ENCODE peak calls at places on chromosomes 3 and 15, in nine cellular contexts. One of them, this sample, is unnamed.

GRCh38 chr3:181859518-181859917 is 147.8 kb downstream of the SOX2 start:
- DNase-seq in BJ: no peak
- DNase-seq in activated naive CD4-positive, alpha-beta T cell treated with anti-CD3 and anti-CD28 coated beads, Interleukin-2, amount 10 ng/mL, durations not matched to agents 7 days and 5 days: no peak
- DNase-seq in amniotic stem cell: no peak
- DNase-seq in cardiac fibroblast: no peak
- DNase-seq in NT2/D1: peak; percentile 77
- DNase-seq in A172: no peak
- DNase-seq in heart right ventricle: no peak
- DNase-seq in HT-29: no peak
- DNase-seq in this sample: no peak

GRCh38 chr3:14780927-14781507 is 37.7 kb upstream of the FGD5 start:
- DNase-seq in HT-29: peak; percentile 51
- DNase-seq in activated naive CD4-positive, alpha-beta T cell treated with anti-CD3 and anti-CD28 coated beads, Interleukin-2, amount 10 ng/mL, durations not matched to agents 7 days and 5 days: peak; percentile 62
- DNase-seq in BJ: no peak
- DNase-seq in amniotic stem cell: no peak
- DNase-seq in heart right ventricle: peak; percentile 61
- DNase-seq in NT2/D1: peak; percentile 83
- DNase-seq in A172: peak; percentile 54
- DNase-seq in cardiac fibroblast: peak; percentile 76
- DNase-seq in this sample: no peak

GRCh38 chr3:53223025-53223424 is 32.8 kb downstream of the TKT start:
- DNase-seq in A172: no peak
- DNase-seq in amniotic stem cell: no peak
- DNase-seq in heart right ventricle: no peak
- DNase-seq in HT-29: no peak
- DNase-seq in NT2/D1: no peak
- DNase-seq in BJ: no peak
- DNase-seq in activated naive CD4-positive, alpha-beta T cell treated with anti-CD3 and anti-CD28 coated beads, Interleukin-2, amount 10 ng/mL, durations not matched to agents 7 days and 5 days: no peak
- DNase-seq in cardiac fibroblast: no peak
- DNase-seq in this sample: no peak

GRCh38 chr3:110697961-110698360 is 373.7 kb upstream of the NECTIN3 start:
- DNase-seq in NT2/D1: no peak
- DNase-seq in HT-29: no peak
- DNase-seq in amniotic stem cell: no peak
- DNase-seq in BJ: peak; percentile 9
- DNase-seq in heart right ventricle: no peak
- DNase-seq in cardiac fibroblast: peak; percentile 69
- DNase-seq in activated naive CD4-positive, alpha-beta T cell treated with anti-CD3 and anti-CD28 coated beads, Interleukin-2, amount 10 ng/mL, durations not matched to agents 7 days and 5 days: no peak
- DNase-seq in A172: no peak
- DNase-seq in this sample: no peak

GRCh38 chr15:69380100-69380725 is 33.9 kb upstream of the KIF23 start:
- DNase-seq in HT-29: no peak
- DNase-seq in activated naive CD4-positive, alpha-beta T cell treated with anti-CD3 and anti-CD28 coated beads, Interleukin-2, amount 10 ng/mL, durations not matched to agents 7 days and 5 days: no peak
- DNase-seq in A172: peak; percentile 12
- DNase-seq in cardiac fibroblast: peak; percentile 32
- DNase-seq in amniotic stem cell: no peak
- DNase-seq in BJ: no peak
- DNase-seq in heart right ventricle: no peak
- DNase-seq in NT2/D1: peak; percentile 32
- DNase-seq in this sample: no peak

GRCh38 chr15:44328135-44328534 is 39.6 kb downstream of the GOLM2 start:
- DNase-seq in BJ: no peak
- DNase-seq in NT2/D1: no peak
- DNase-seq in cardiac fibroblast: no peak
- DNase-seq in amniotic stem cell: no peak
- DNase-seq in HT-29: no peak
- DNase-seq in activated naive CD4-positive, alpha-beta T cell treated with anti-CD3 and anti-CD28 coated beads, Interleukin-2, amount 10 ng/mL, durations not matched to agents 7 days and 5 days: no peak
- DNase-seq in A172: no peak
- DNase-seq in heart right ventricle: no peak
- DNase-seq in this sample: no peak

GRCh38 chr3:99534951-99535704 is 103.3 kb upstream of the COL8A1 start:
- DNase-seq in A172: peak; percentile 26
- DNase-seq in heart right ventricle: no peak
- DNase-seq in HT-29: no peak
- DNase-seq in activated naive CD4-positive, alpha-beta T cell treated with anti-CD3 and anti-CD28 coated beads, Interleukin-2, amount 10 ng/mL, durations not matched to agents 7 days and 5 days: no peak
- DNase-seq in amniotic stem cell: peak; percentile 49
- DNase-seq in cardiac fibroblast: peak; percentile 71
- DNase-seq in BJ: no peak
- DNase-seq in NT2/D1: no peak
- DNase-seq in this sample: no peak

GRCh38 chr3:129605593-129606521 is 619 bp downstream of the PLXND1 start:
- DNase-seq in amniotic stem cell: no peak
- DNase-seq in NT2/D1: no peak
- DNase-seq in BJ: no peak
- DNase-seq in A172: peak; percentile 63
- DNase-seq in activated naive CD4-positive, alpha-beta T cell treated with anti-CD3 and anti-CD28 coated beads, Interleukin-2, amount 10 ng/mL, durations not matched to agents 7 days and 5 days: peak; percentile 58
- DNase-seq in HT-29: peak; percentile 36
- DNase-seq in cardiac fibroblast: peak; percentile 60
- DNase-seq in heart right ventricle: peak; percentile 66
- DNase-seq in this sample: peak; percentile 39

GRCh38 chr3:23494967-23495366 is 291.8 kb downstream of the UBE2E2 start:
- DNase-seq in amniotic stem cell: no peak
- DNase-seq in NT2/D1: no peak
- DNase-seq in activated naive CD4-positive, alpha-beta T cell treated with anti-CD3 and anti-CD28 coated beads, Interleukin-2, amount 10 ng/mL, durations not matched to agents 7 days and 5 days: no peak
- DNase-seq in heart right ventricle: no peak
- DNase-seq in BJ: no peak
- DNase-seq in A172: no peak
- DNase-seq in HT-29: no peak
- DNase-seq in cardiac fibroblast: no peak
- DNase-seq in this sample: no peak

GRCh38 chr3:143847787-143848631 is at the start of gene SLC9A9:
- DNase-seq in heart right ventricle: peak; percentile 10
- DNase-seq in amniotic stem cell: peak; percentile 37
- DNase-seq in A172: peak; percentile 66
- DNase-seq in BJ: peak; percentile 51
- DNase-seq in HT-29: no peak
- DNase-seq in NT2/D1: peak; percentile 8
- DNase-seq in activated naive CD4-positive, alpha-beta T cell treated with anti-CD3 and anti-CD28 coated beads, Interleukin-2, amount 10 ng/mL, durations not matched to agents 7 days and 5 days: peak; percentile 53
- DNase-seq in cardiac fibroblast: peak; percentile 70
- DNase-seq in this sample: peak; percentile 29

GRCh38 chr3:187021748-187022402 is 91.5 kb downstream of the ST6GAL1 start:
- DNase-seq in HT-29: no peak
- DNase-seq in NT2/D1: no peak
- DNase-seq in heart right ventricle: no peak
- DNase-seq in activated naive CD4-positive, alpha-beta T cell treated with anti-CD3 and anti-CD28 coated beads, Interleukin-2, amount 10 ng/mL, durations not matched to agents 7 days and 5 days: no peak
- DNase-seq in amniotic stem cell: no peak
- DNase-seq in BJ: no peak
- DNase-seq in cardiac fibroblast: no peak
- DNase-seq in A172: no peak
- DNase-seq in this sample: no peak

GRCh38 chr3:156617781-156618180 is 56.6 kb upstream of the TIPARP start:
- DNase-seq in cardiac fibroblast: no peak
- DNase-seq in BJ: no peak
- DNase-seq in heart right ventricle: no peak
- DNase-seq in A172: no peak
- DNase-seq in NT2/D1: no peak
- DNase-seq in HT-29: no peak
- DNase-seq in amniotic stem cell: no peak
- DNase-seq in activated naive CD4-positive, alpha-beta T cell treated with anti-CD3 and anti-CD28 coated beads, Interleukin-2, amount 10 ng/mL, durations not matched to agents 7 days and 5 days: no peak
- DNase-seq in this sample: no peak

GRCh38 chr15:90885432-90886290 is 1.4 kb downstream of the FES start:
- DNase-seq in HT-29: peak; percentile 73
- DNase-seq in amniotic stem cell: peak; percentile 19
- DNase-seq in activated naive CD4-positive, alpha-beta T cell treated with anti-CD3 and anti-CD28 coated beads, Interleukin-2, amount 10 ng/mL, durations not matched to agents 7 days and 5 days: peak; percentile 87
- DNase-seq in BJ: no peak
- DNase-seq in heart right ventricle: peak; percentile 88
- DNase-seq in cardiac fibroblast: peak; percentile 77
- DNase-seq in NT2/D1: no peak
- DNase-seq in A172: peak; percentile 46
- DNase-seq in this sample: peak; percentile 42

GRCh38 chr3:126986001-126986400 is 3.1 kb downstream of the PLXNA1 start:
- DNase-seq in NT2/D1: no peak
- DNase-seq in A172: no peak
- DNase-seq in heart right ventricle: no peak
- DNase-seq in activated naive CD4-positive, alpha-beta T cell treated with anti-CD3 and anti-CD28 coated beads, Interleukin-2, amount 10 ng/mL, durations not matched to agents 7 days and 5 days: no peak
- DNase-seq in BJ: no peak
- DNase-seq in amniotic stem cell: no peak
- DNase-seq in HT-29: no peak
- DNase-seq in cardiac fibroblast: peak; percentile 30
- DNase-seq in this sample: no peak

GRCh38 chr3:194009019-194009418 is 126.9 kb upstream of the HES1 start:
- DNase-seq in cardiac fibroblast: no peak
- DNase-seq in NT2/D1: no peak
- DNase-seq in BJ: no peak
- DNase-seq in heart right ventricle: no peak
- DNase-seq in amniotic stem cell: no peak
- DNase-seq in HT-29: no peak
- DNase-seq in activated naive CD4-positive, alpha-beta T cell treated with anti-CD3 and anti-CD28 coated beads, Interleukin-2, amount 10 ng/mL, durations not matched to agents 7 days and 5 days: no peak
- DNase-seq in A172: no peak
- DNase-seq in this sample: no peak

GRCh38 chr15:41989573-41990242 is 17.4 kb upstream of the EHD4 start:
- DNase-seq in amniotic stem cell: peak; percentile 34
- DNase-seq in HT-29: peak; percentile 94
- DNase-seq in NT2/D1: peak; percentile 61
- DNase-seq in A172: peak; percentile 60
- DNase-seq in activated naive CD4-positive, alpha-beta T cell treated with anti-CD3 and anti-CD28 coated beads, Interleukin-2, amount 10 ng/mL, durations not matched to agents 7 days and 5 days: peak; percentile 90
- DNase-seq in BJ: no peak
- DNase-seq in heart right ventricle: peak; percentile 89
- DNase-seq in cardiac fibroblast: peak; percentile 80
- DNase-seq in this sample: peak; percentile 74

GRCh38 chr3:127264794-127265514 is 22.9 kb downstream of the PRR20G start:
- DNase-seq in NT2/D1: no peak
- DNase-seq in HT-29: no peak
- DNase-seq in heart right ventricle: no peak
- DNase-seq in BJ: no peak
- DNase-seq in activated naive CD4-positive, alpha-beta T cell treated with anti-CD3 and anti-CD28 coated beads, Interleukin-2, amount 10 ng/mL, durations not matched to agents 7 days and 5 days: no peak
- DNase-seq in cardiac fibroblast: no peak
- DNase-seq in amniotic stem cell: no peak
- DNase-seq in A172: no peak
- DNase-seq in this sample: no peak

GRCh38 chr15:52101542-52102340 is 10.8 kb downstream of the BCL2L10 start:
- DNase-seq in HT-29: no peak
- DNase-seq in A172: no peak
- DNase-seq in NT2/D1: no peak
- DNase-seq in heart right ventricle: no peak
- DNase-seq in cardiac fibroblast: no peak
- DNase-seq in BJ: no peak
- DNase-seq in activated naive CD4-positive, alpha-beta T cell treated with anti-CD3 and anti-CD28 coated beads, Interleukin-2, amount 10 ng/mL, durations not matched to agents 7 days and 5 days: no peak
- DNase-seq in amniotic stem cell: no peak
- DNase-seq in this sample: no peak

GRCh38 chr3:159619341-159619885 is 369.2 kb upstream of the IL12A start:
- DNase-seq in NT2/D1: no peak
- DNase-seq in amniotic stem cell: no peak
- DNase-seq in A172: peak; percentile 49
- DNase-seq in BJ: peak; percentile 57
- DNase-seq in HT-29: no peak
- DNase-seq in activated naive CD4-positive, alpha-beta T cell treated with anti-CD3 and anti-CD28 coated beads, Interleukin-2, amount 10 ng/mL, durations not matched to agents 7 days and 5 days: no peak
- DNase-seq in cardiac fibroblast: peak; percentile 16
- DNase-seq in heart right ventricle: no peak
- DNase-seq in this sample: no peak

GRCh38 chr15:100093211-100094126 is 248.3 kb downstream of the ADAMTS17 start:
- DNase-seq in heart right ventricle: no peak
- DNase-seq in amniotic stem cell: no peak
- DNase-seq in cardiac fibroblast: peak; percentile 79
- DNase-seq in activated naive CD4-positive, alpha-beta T cell treated with anti-CD3 and anti-CD28 coated beads, Interleukin-2, amount 10 ng/mL, durations not matched to agents 7 days and 5 days: no peak
- DNase-seq in HT-29: no peak
- DNase-seq in BJ: no peak
- DNase-seq in NT2/D1: no peak
- DNase-seq in A172: no peak
- DNase-seq in this sample: no peak